ENCODE peak calls at places on chromosomes 16 and 17, in eight cellular contexts. T is AG09319, D is esophagus squamous epithelium, N is ascending aorta, O is GM06990, F is cardiac fibroblast, E is MCF 10A, G is neural progenitor cell. Y is an unnamed sample.

GRCh38 chr16:77763994-77764393 is 24.4 kb upstream of the VAT1L start:
- DNase-seq in T (no peak), D (no peak), N (no peak), O (no peak), F (no peak), E (no peak), G (no peak), Y (no peak)

GRCh38 chr16:75198135-75198600 is 8.8 kb downstream of the CTRB2 start:
- DNase-seq in T (peak; percentile 58), D (no peak), N (no peak), O (no peak), F (peak; percentile 51), E (no peak), G (no peak), Y (no peak)

GRCh38 chr17:71500761-71501555 is 619.9 kb upstream of the SOX9 start:
- DNase-seq in T (no peak), D (no peak), N (no peak), O (no peak), F (peak; percentile 58), E (peak; percentile 30), G (no peak), Y (no peak)

GRCh38 chr17:77480509-77481215 is 339.9 kb downstream of the SEC14L1 start:
- DNase-seq in T (no peak), D (no peak), N (no peak), O (no peak), F (no peak), E (no peak), G (peak; percentile 45), Y (no peak)

GRCh38 chr17:37131064-37131463 is 182.3 kb downstream of the AATF start:
- DNase-seq in T (no peak), D (no peak), N (no peak), O (no peak), F (no peak), E (no peak), G (peak; percentile 84), Y (no peak)

GRCh38 chr17:5816491-5816890 is 232.2 kb upstream of the NLRP1 start:
- DNase-seq in T (no peak), D (no peak), N (no peak), O (no peak), F (no peak), E (no peak), G (no peak), Y (no peak)

GRCh38 chr17:61219460-61219859 is 180.2 kb upstream of the TBX2 start:
- DNase-seq in T (no peak), D (no peak), N (no peak), O (no peak), F (peak; percentile 66), E (no peak), G (no peak), Y (no peak)

GRCh38 chr16:47979783-47980182 is 176.0 kb downstream of the ABCC12 start:
- DNase-seq in T (no peak), D (no peak), N (no peak), O (no peak), F (no peak), E (no peak), G (no peak), Y (no peak)

GRCh38 chr16:70749681-70750601 is 51.0 kb downstream of the VAC14 start:
- DNase-seq in T (no peak), D (no peak), N (no peak), O (no peak), F (no peak), E (no peak), G (peak; percentile 65), Y (no peak)

GRCh38 chr17:4551141-4551540 is 4.0 kb downstream of the MYBBP1A start:
- DNase-seq in T (no peak), D (no peak), N (no peak), O (no peak), F (no peak), E (no peak), G (no peak), Y (no peak)
- TF ChIP-seq CTCF in T (no peak), D (no peak), N (no peak), O (no peak), F (no peak), E (no peak), G (peak; percentile 15), Y (no peak)

GRCh38 chr16:11355862-11356261 is 10.6 kb downstream of the RMI2 start:
- DNase-seq in T (no peak), D (no peak), N (no peak), O (peak; percentile 41), F (no peak), E (no peak), G (no peak), Y (no peak)

GRCh38 chr16:11356573-11357331 is 11.5 kb downstream of the RMI2 start:
- DNase-seq in T (no peak), D (no peak), N (no peak), O (peak; percentile 56), F (peak; percentile 71), E (peak; percentile 67), G (peak; percentile 84), Y (peak; percentile 68)

GRCh38 chr16:11353158-11353557 is 7.9 kb downstream of the RMI2 start:
- DNase-seq in T (no peak), D (no peak), N (no peak), O (no peak), F (no peak), E (no peak), G (no peak), Y (no peak)

GRCh38 chr16:11354407-11354732 is 9.1 kb downstream of the RMI2 start:
- DNase-seq in T (no peak), D (no peak), N (no peak), O (no peak), F (no peak), E (no peak), G (no peak), Y (no peak)

DNA sequence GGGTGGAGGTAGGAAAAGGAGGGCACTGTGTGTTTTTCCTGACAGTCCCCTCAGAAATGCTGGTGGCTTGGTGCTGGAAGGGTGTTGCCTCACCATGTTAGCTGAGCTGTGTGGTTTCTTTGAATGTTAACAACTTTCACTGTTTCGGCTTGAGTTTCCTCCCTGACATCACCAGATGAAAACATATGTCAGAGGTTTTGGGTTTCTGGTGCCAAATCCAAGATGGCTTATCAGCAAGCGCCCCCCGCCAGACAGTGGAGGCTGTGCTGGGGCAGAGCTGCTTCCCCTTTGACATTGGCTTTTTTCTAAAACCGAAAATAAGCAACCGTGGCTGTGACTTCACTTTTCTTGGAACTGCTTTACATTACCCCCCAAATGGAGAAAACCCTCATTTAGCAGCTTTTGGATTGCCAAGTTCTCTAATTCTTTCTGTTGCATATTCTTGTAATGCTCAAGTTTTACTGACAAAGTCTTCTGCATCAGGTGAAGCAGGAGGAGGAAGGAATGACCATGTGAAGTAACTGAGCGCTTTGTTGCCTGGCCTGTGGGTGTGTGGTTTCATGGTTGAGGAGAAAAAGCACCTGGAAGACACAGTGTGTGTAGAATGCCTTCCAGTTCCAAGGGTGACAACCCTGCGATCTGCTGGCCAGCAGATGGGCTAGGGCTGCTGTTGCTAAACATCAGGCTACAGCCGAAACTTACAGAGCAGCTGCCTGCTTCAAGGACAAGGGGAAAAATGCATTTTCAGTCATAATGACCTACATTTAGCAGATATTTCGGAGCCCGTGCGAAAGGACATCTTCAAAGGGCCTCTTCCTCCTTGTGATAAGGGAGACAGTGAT is 9.7 kb downstream of the RMI2 start:
- DNase-seq in T (no peak), D (no peak), N (no peak), O (peak; percentile 76), F (no peak), E (no peak), G (no peak), Y (peak; percentile 78)
- TF ChIP-seq CTCF in T (peak; percentile 8), D (no peak), N (no peak), O (peak; percentile 25), F (no peak), E (no peak), G (no peak), Y (peak; percentile 18)

DNA sequence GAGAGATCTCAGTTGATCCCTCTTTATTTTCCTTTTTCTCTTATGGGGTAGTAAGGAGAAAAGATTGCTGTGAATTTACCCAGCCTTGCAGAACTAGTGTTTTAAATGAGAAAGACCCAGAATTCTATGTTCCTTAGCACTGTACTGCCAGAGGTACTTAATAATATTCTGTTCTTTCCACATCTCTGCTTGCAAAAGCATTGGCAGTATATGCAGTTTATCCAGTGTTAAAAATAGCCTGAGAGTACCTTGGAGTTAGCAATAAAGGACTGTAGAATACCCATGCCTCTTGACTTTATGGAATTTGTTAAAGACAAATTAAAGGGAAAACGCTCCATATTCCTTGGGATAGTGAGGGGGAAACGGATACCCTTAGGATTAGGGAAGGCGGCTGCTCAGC is 11.9 kb downstream of the SLC7A6 start:
- DNase-seq in T (no peak), D (no peak), N (no peak), O (no peak), F (no peak), E (no peak), G (no peak), Y (no peak)
- TF ChIP-seq CTCF in T (no peak), D (no peak), N (no peak), O (no peak), F (no peak), E (no peak), G (no peak), Y (no peak)

DNA sequence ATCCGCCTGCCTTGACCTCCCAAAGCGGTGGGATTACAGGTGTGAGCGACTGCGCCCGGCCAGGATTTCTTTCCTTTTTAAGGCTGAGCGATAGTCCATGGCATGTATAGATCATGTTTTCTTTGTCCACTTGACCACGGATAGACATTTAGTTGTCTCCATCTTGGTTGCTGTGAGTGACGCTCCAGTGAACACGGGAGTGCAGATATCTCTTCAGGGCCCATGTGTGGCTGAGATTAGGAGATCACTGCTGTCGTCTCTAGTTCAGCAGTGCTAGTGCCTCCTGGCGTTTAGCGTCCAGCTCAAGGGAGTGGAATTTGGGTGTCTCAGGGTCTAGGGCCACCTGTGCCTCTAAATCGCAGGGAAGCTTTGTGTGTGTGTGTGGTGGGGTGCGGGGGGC is 41.5 kb downstream of the ABCC1 start:
- DNase-seq in T (no peak), D (no peak), N (no peak), O (no peak), F (no peak), E (no peak), G (no peak), Y (no peak)
- TF ChIP-seq CTCF in T (no peak), D (no peak), N (no peak), O (no peak), F (no peak), E (no peak), G (no peak), Y (no peak)

GRCh38 chr16:53091508-53092211 is 36.9 kb downstream of the CHD9 start:
- DNase-seq in T (peak; percentile 77), D (no peak), N (peak; percentile 76), O (peak; percentile 63), F (peak; percentile 90), E (peak; percentile 68), G (peak; percentile 48), Y (peak; percentile 54)

GRCh38 chr16:53090271-53090590 is 35.4 kb downstream of the CHD9 start:
- DNase-seq in T (no peak), D (no peak), N (no peak), O (no peak), F (no peak), E (no peak), G (no peak), Y (no peak)

GRCh38 chr16:53089434-53090270 is 34.9 kb downstream of the CHD9 start:
- DNase-seq in T (no peak), D (no peak), N (no peak), O (no peak), F (peak; percentile 57), E (peak; percentile 85), G (peak; percentile 65), Y (no peak)

GRCh38 chr16:53093162-53093744 is 38.5 kb downstream of the CHD9 start:
- DNase-seq in T (no peak), D (no peak), N (no peak), O (no peak), F (no peak), E (no peak), G (no peak), Y (no peak)

GRCh38 chr16:53090591-53091507 is 36.1 kb downstream of the CHD9 start:
- DNase-seq in T (peak; percentile 98), D (peak; percentile 52), N (peak; percentile 98), O (peak; percentile 73), F (peak; percentile 99), E (peak; percentile 99), G (peak; percentile 23), Y (peak; percentile 56)
- TF ChIP-seq CTCF in T (no peak), D (no peak), N (no peak), O (no peak), F (no peak), E (no peak), G (no peak), Y (no peak)

Y was measured in GM20000.